ENCODE peak calls at places on chromosomes 4 and X, in five cellular contexts. T is HepG2, H is HCT116, R is A549, Z is SK-N-SH. G is an unnamed sample.

GRCh38 chr4:48901196-48901595 is 5.4 kb downstream of the OCIAD2 start:
- DNase-seq in T (no peak), Z (no peak), R (no peak), H (no peak), G (no peak)

GRCh38 chr4:56739104-56739777 is 58.1 kb upstream of the HOPX start:
- DNase-seq in T (no peak), R (no peak), Z (no peak), H (no peak), G (no peak)

GRCh38 chr4:146488495-146489174 is 33.1 kb downstream of the SLC10A7 start:
- DNase-seq in T (no peak), R (no peak), Z (no peak), H (no peak), G (no peak)

GRCh38 chr4:17811078-17811603 is 362 bp downstream of the NCAPG start:
- DNase-seq in Z (no peak), R (no peak), H (no peak), T (no peak), G (no peak)

GRCh38 chr4:158535130-158535614 is 13.5 kb downstream of the RXFP1 start:
- DNase-seq in H (peak), Z (no peak), T (no peak), R (peak), G (peak)

GRCh38 chr4:166657261-166657660 is 577.0 kb downstream of the SPOCK3 start:
- DNase-seq in T (no peak), R (no peak), H (no peak), Z (no peak), G (no peak)

GRCh38 chrX:111823068-111823467 is 52.9 kb upstream of the TRPC5OS start:
- DNase-seq in R (peak), H (no peak), T (no peak), Z (peak), G (peak)

GRCh38 chrX:107700317-107700774 is 72.0 kb downstream of the PRPS1 start:
- DNase-seq in H (no peak), Z (no peak), T (no peak), R (no peak), G (peak)

GRCh38 chrX:104136241-104137019 is 20.4 kb downstream of the SLC25A53 start:
- DNase-seq in Z (peak), R (peak), T (peak), H (peak), G (peak)

GRCh38 chr4:15436515-15436914 is 8.7 kb downstream of the C1QTNF7 start:
- DNase-seq in R (no peak), T (no peak), Z (peak), H (no peak), G (no peak)

GRCh38 chrX:117957128-117957527 is 159.5 kb downstream of the KLHL13 start:
- DNase-seq in H (no peak), Z (no peak), T (no peak), R (no peak), G (no peak)

GRCh38 chrX:40105016-40105790 is 7.4 kb upstream of the BCOR start:
- DNase-seq in T (no peak), R (no peak), H (no peak), Z (peak), G (peak)

GRCh38 chrX:31130457-31131215 is 58.8 kb upstream of the FTHL17 start:
- DNase-seq in T (no peak), Z (peak), R (no peak), H (no peak), G (no peak)

GRCh38 chrX:103831803-103832544 is at the start of gene RAB9B:
- DNase-seq in R (no peak), Z (peak), T (no peak), H (no peak), G (peak)

GRCh38 chr4:187798385-187798784 is 197.2 kb upstream of the ZFP42 start:
- DNase-seq in R (no peak), Z (no peak), T (no peak), H (no peak), G (no peak)

GRCh38 chr4:79476196-79476595 is 68.2 kb upstream of the GK2 start:
- DNase-seq in R (no peak), Z (no peak), H (no peak), T (no peak), G (no peak)

GRCh38 chr4:170025523-170026252 is 507 bp downstream of the MFAP3L start:
- DNase-seq in R (peak), H (no peak), T (no peak), Z (peak), G (no peak)

GRCh38 chr4:82784615-82785247 is 13.9 kb downstream of the SCD5 start:
- DNase-seq in T (no peak), R (no peak), H (no peak), Z (peak), G (no peak)

GRCh38 chr4:171891038-171891437 is 77.8 kb downstream of the GALNTL6 start:
- DNase-seq in H (no peak), T (no peak), R (no peak), Z (no peak), G (no peak)

GRCh38 chr4:2472187-2472586 is 3.3 kb downstream of the RNF4 start:
- DNase-seq in Z (no peak), R (no peak), T (no peak), H (no peak), G (no peak)

GRCh38 chr4:36824682-36825081 is 419.9 kb upstream of the NWD2 start:
- DNase-seq in T (no peak), Z (no peak), H (peak), R (no peak), G (peak)

GRCh38 chr4:148214529-148215166 is 227.6 kb downstream of the NR3C2 start:
- DNase-seq in Z (no peak), T (no peak), R (no peak), H (no peak), G (no peak)

GRCh38 chr4:54173281-54173912 is 55.7 kb upstream of the PDGFRA start:
- DNase-seq in T (no peak), Z (no peak), R (no peak), H (no peak), G (no peak)

GRCh38 chr4:156583265-156583664 is 388.3 kb downstream of the PDGFC start:
- DNase-seq in Z (no peak), H (no peak), T (no peak), R (no peak), G (no peak)

GRCh38 chrX:39542316-39542715 is 555.4 kb downstream of the BCOR start:
- DNase-seq in R (no peak), H (no peak), Z (no peak), T (no peak), G (no peak)

GRCh38 chr4:140137654-140138053 is 16.3 kb downstream of the MAML3 start:
- DNase-seq in R (peak), Z (no peak), T (no peak), H (no peak), G (no peak)

GRCh38 chr4:186190456-186191265 is 706 bp upstream of the CYP4V2 start:
- DNase-seq in Z (peak), R (no peak), H (no peak), T (no peak), G (peak)

GRCh38 chr4:188619456-188620149 is 480.4 kb downstream of the TRIML1 start:
- DNase-seq in Z (no peak), H (no peak), T (no peak), R (no peak), G (no peak)

GRCh38 chr4:159238631-159239030 is 135.8 kb downstream of the RAPGEF2 start:
- DNase-seq in Z (no peak), H (no peak), T (no peak), R (no peak), G (no peak)

DNA sequence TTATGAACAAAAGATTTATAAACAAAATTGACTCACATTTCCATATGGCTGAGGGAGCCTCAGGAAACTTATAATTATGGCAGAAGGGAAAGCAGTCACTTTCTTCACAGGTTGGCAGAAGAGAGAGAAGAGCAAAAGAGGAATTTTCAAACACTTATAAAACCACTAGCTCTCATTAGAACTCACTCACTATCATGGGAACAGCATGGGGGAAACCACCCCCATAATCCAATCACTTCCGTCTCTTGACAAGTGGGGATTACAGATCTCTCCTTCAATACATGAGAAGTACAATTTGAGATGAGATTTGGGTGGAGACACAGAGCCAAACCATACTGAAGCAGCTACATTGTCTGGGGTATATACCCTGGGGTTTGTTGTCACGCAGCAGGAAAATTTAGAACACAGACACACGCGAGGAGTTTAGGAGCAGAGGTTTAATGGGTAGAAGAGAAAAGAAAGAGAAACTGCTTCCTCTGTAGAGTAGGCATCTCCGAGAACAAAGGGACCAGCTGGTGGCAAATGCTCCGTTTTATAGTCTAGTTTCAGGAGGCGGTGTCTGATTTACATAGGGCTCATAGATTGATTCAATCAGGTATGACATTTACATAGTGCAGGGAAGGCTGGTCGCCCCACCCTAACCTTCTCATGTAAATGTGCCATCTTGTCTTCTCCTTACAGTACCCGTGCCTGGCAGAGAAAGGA is 2277.7 kb upstream of the AGA start:
- DNase-seq in T (no peak), R (no peak), Z (no peak), H (no peak), G (no peak)
- H3K4me3 ChIP-seq in T (no peak), R (no peak), Z (no peak), H (no peak), G (no peak)

GRCh38 chr4:100248476-100248875 is 58.2 kb upstream of the DDIT4L start:
- DNase-seq in H (no peak), T (no peak), R (no peak), Z (no peak), G (no peak)

GRCh38 chr4:100244347-100244746 is 54.1 kb upstream of the DDIT4L start:
- DNase-seq in R (no peak), H (no peak), Z (no peak), T (no peak), G (no peak)

GRCh38 chr4:100246697-100247096 is 56.4 kb upstream of the DDIT4L start:
- DNase-seq in Z (no peak), R (no peak), H (no peak), T (no peak), G (no peak)
- TF ChIP-seq MAX in Z (no peak), R (no peak), H (no peak), T (no peak), G (no peak)

DNA sequence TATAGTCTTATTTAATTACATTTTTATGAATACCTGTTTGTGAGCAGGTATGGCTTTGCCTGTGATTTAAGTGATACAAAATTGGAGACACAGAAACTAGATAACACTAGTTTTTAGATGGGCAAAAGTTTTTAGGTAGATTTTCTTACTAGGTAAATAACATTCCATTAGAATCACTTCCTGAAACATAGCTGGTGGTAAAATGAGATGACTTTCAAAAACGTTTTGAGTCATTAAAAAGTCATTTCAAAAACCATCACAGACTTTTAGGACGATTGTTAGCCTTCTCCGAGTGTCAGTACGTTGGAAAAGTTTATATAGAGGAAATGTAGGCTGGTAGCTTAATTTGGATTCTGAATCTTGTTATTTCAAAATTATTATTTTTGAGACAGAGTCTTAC is 18.3 kb downstream of the PTTG2 start:
- DNase-seq in T (no peak), Z (no peak), R (no peak), H (no peak), G (no peak)
- H3K4me3 ChIP-seq in T (peak), Z (no peak), R (peak), H (peak), G (peak)

DNA sequence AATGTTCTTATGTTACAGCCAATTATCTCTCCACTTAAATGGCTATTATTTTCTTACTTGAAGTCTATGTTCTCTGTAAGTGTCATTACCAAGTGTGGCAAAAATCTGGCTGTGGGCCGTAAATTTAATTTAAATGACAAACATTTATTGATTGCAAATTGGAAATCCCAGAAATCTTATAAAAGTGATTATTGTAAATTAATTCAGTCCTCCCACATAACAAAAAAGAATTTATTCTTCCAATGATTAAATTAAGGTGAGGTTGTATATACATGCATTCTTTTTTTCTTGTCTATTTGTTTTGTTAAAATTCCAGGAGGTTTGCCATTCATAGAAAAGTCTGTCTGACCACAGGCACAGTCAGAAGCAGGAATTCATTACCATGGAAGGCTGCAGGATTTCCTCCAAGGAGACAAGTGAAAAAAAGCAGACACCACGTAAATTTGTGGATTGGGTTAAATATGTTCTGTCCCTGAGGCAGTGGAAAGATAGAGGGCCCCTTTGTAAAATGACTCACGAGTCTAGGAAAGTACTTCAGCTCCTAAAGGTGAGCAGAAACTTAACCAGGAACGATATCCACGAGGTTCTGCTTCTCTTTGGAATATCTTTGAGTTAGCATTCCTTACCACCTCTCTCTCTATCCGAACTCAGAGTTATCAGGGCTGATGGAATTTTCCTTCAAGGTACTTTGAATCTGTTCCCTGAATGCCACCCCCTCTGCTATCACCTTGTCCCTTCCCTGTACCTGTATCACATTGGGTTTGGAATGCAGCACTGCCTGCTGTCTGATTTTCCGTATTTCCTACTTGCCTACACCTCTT is 10.7 kb downstream of the PPARGC1A start:
- DNase-seq in H (no peak), R (no peak), T (no peak), Z (no peak), G (no peak)
- TF ChIP-seq MAX in H (no peak), R (no peak), T (no peak), Z (no peak), G (no peak)

DNA sequence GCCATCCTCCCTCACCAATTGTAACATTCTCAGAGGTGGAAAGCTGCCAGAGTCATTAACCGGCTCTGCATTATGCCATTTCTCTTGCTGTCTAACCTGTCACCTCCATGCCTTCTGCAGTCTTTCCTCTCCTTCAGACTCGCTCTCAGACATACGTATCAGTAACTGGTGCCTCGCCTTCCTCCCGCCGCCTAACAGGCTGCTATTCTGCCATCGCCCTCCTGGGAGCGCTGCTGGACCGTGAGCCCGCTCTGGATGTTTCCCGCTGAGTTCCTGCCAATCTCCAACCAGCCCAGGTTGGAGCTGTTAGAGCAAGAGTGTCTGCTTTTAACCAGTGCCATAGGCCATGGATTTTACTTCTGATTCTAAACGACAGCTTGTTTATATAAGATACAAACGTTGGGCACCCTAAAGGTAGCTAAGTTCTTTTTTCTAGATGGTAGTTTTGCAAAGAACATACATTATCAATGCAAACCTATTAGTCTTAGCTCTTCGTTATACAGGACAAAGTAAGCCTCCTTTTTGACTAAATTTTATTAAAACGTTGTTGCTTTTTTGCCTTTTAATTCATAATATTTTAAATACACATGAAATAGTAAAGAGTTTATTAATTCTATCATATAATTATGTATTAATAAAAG is 59.5 kb upstream of the NEIL3 start:
- DNase-seq in T (peak), H (peak), R (peak), Z (peak), G (peak)
- H3K4me3 ChIP-seq in T (no peak), H (no peak), R (no peak), Z (no peak), G (no peak)

GRCh38 chr4:30724217-30724616 is 4.0 kb downstream of the PCDH7 start:
- DNase-seq in R (no peak), Z (no peak), H (no peak), T (no peak), G (no peak)

GRCh38 chr4:30725562-30725961 is 5.4 kb downstream of the PCDH7 start:
- DNase-seq in T (no peak), Z (no peak), H (no peak), R (no peak), G (no peak)

GRCh38 chr4:30727409-30727808 is 7.2 kb downstream of the PCDH7 start:
- DNase-seq in R (no peak), Z (no peak), T (no peak), H (no peak), G (no peak)

GRCh38 chr4:30726090-30726668 is 6.0 kb downstream of the PCDH7 start:
- DNase-seq in T (no peak), H (no peak), Z (no peak), R (no peak), G (no peak)

GRCh38 chr4:30728291-30728690 is 8.1 kb downstream of the PCDH7 start:
- DNase-seq in T (no peak), Z (no peak), H (no peak), R (no peak), G (no peak)
- TF ChIP-seq MAX in T (no peak), Z (no peak), H (no peak), R (no peak), G (no peak)

DNA sequence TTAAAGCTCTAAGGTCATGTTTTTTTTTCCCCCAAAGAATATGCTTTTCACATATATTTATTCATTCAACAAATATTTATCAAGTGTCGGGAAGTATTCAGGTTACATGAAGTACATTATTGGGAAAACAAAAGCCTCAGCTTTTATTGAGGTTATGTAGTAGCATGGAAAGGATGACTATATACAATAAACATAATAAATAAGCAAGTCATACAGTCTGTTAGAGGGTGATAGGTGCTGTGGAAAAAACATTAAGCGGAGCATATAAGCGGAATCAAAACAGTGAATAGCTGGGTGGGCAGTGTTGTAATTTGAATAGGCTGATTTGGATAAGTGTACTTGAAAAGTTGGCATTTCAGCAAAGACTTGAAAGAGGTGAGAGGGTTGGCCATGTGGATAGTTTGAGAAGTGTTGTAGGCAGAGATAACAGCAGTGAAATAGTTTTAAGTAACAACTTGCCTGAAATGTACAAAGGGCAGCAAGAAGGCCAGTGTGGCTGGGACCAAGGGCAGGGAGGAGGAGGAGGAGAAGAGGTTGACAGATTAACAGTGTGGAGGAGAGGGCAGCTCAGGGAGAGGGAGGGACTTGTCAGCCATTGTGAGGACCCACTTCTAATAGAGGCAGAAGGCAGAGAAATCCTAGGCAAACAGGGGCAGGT is 558.7 kb downstream of the SPRY1 start:
- DNase-seq in Z (no peak), T (no peak), R (no peak), H (no peak), G (no peak)
- H3K4me3 ChIP-seq in Z (no peak), T (no peak), R (no peak), H (no peak), G (no peak)